ENCODE peak calls at places on chromosomes 3 and 15, in nine cellular contexts. One of them, this sample, is unnamed.
A peak's percentile ranks its signal among the peaks of the same experiment; 100 is the strongest.

GRCh38 chr15:96629501-96629900 is 299.0 kb downstream of the NR2F2 start:
- DNase-seq in amniotic stem cell: no peak
- DNase-seq in hepatocyte: no peak
- DNase-seq in nucleus accumbens: no peak
- DNase-seq in activated CD4-positive, alpha-beta T cell treated with anti-CD3 and anti-CD28 coated beads, Interleukin-2, amount 50 U/mL, for 24 hours: no peak
- DNase-seq in H4: no peak
- DNase-seq in activated T-helper 1 cell treated with Interleukin-2 at 50 U/mL for 16 hours: no peak
- DNase-seq in EL: peak; percentile 12
- DNase-seq in stimulated activated CD8-positive, alpha-beta memory T cell treated with anti-CD3 and anti-CD28 coated beads, Interleukin-15, amount 100 ng/mL, for 4 hours: no peak
- DNase-seq in this sample: no peak

GRCh38 chr15:30922469-30923311 is 19.0 kb downstream of the FAN1 start:
- DNase-seq in activated T-helper 1 cell treated with Interleukin-2 at 50 U/mL for 16 hours: no peak
- DNase-seq in amniotic stem cell: peak; percentile 53
- DNase-seq in activated CD4-positive, alpha-beta T cell treated with anti-CD3 and anti-CD28 coated beads, Interleukin-2, amount 50 U/mL, for 24 hours: no peak
- DNase-seq in stimulated activated CD8-positive, alpha-beta memory T cell treated with anti-CD3 and anti-CD28 coated beads, Interleukin-15, amount 100 ng/mL, for 4 hours: no peak
- DNase-seq in H4: no peak
- DNase-seq in EL: peak; percentile 53
- DNase-seq in nucleus accumbens: peak; percentile 86
- DNase-seq in hepatocyte: no peak
- DNase-seq in this sample: no peak

GRCh38 chr3:42090973-42091731 is at the start of gene TRAK1:
- DNase-seq in EL: peak; percentile 32
- DNase-seq in hepatocyte: peak; percentile 36
- DNase-seq in activated CD4-positive, alpha-beta T cell treated with anti-CD3 and anti-CD28 coated beads, Interleukin-2, amount 50 U/mL, for 24 hours: no peak
- DNase-seq in amniotic stem cell: no peak
- DNase-seq in nucleus accumbens: no peak
- DNase-seq in H4: peak; percentile 29
- DNase-seq in activated T-helper 1 cell treated with Interleukin-2 at 50 U/mL for 16 hours: no peak
- DNase-seq in stimulated activated CD8-positive, alpha-beta memory T cell treated with anti-CD3 and anti-CD28 coated beads, Interleukin-15, amount 100 ng/mL, for 4 hours: no peak
- DNase-seq in this sample: no peak

GRCh38 chr3:71258116-71258515 is 325.4 kb downstream of the FOXP1 start:
- DNase-seq in H4: peak; percentile 20
- DNase-seq in activated CD4-positive, alpha-beta T cell treated with anti-CD3 and anti-CD28 coated beads, Interleukin-2, amount 50 U/mL, for 24 hours: no peak
- DNase-seq in hepatocyte: peak; percentile 53
- DNase-seq in stimulated activated CD8-positive, alpha-beta memory T cell treated with anti-CD3 and anti-CD28 coated beads, Interleukin-15, amount 100 ng/mL, for 4 hours: no peak
- DNase-seq in activated T-helper 1 cell treated with Interleukin-2 at 50 U/mL for 16 hours: no peak
- DNase-seq in nucleus accumbens: peak; percentile 33
- DNase-seq in amniotic stem cell: peak; percentile 34
- DNase-seq in EL: peak; percentile 59
- DNase-seq in this sample: peak; percentile 47

GRCh38 chr3:34140606-34141005 is 342.2 kb downstream of the PDCD6IP start:
- DNase-seq in H4: no peak
- DNase-seq in EL: no peak
- DNase-seq in nucleus accumbens: no peak
- DNase-seq in activated T-helper 1 cell treated with Interleukin-2 at 50 U/mL for 16 hours: no peak
- DNase-seq in hepatocyte: no peak
- DNase-seq in amniotic stem cell: no peak
- DNase-seq in activated CD4-positive, alpha-beta T cell treated with anti-CD3 and anti-CD28 coated beads, Interleukin-2, amount 50 U/mL, for 24 hours: no peak
- DNase-seq in stimulated activated CD8-positive, alpha-beta memory T cell treated with anti-CD3 and anti-CD28 coated beads, Interleukin-15, amount 100 ng/mL, for 4 hours: no peak
- DNase-seq in this sample: no peak

GRCh38 chr3:169694117-169694516 is 30.6 kb upstream of the MECOM start:
- DNase-seq in H4: no peak
- DNase-seq in stimulated activated CD8-positive, alpha-beta memory T cell treated with anti-CD3 and anti-CD28 coated beads, Interleukin-15, amount 100 ng/mL, for 4 hours: no peak
- DNase-seq in activated CD4-positive, alpha-beta T cell treated with anti-CD3 and anti-CD28 coated beads, Interleukin-2, amount 50 U/mL, for 24 hours: no peak
- DNase-seq in activated T-helper 1 cell treated with Interleukin-2 at 50 U/mL for 16 hours: no peak
- DNase-seq in EL: no peak
- DNase-seq in nucleus accumbens: no peak
- DNase-seq in amniotic stem cell: no peak
- DNase-seq in hepatocyte: no peak
- DNase-seq in this sample: no peak

GRCh38 chr3:52292247-52293065 is 4.8 kb downstream of the GLYCTK start:
- DNase-seq in H4: no peak
- DNase-seq in nucleus accumbens: no peak
- DNase-seq in hepatocyte: no peak
- DNase-seq in stimulated activated CD8-positive, alpha-beta memory T cell treated with anti-CD3 and anti-CD28 coated beads, Interleukin-15, amount 100 ng/mL, for 4 hours: no peak
- DNase-seq in activated CD4-positive, alpha-beta T cell treated with anti-CD3 and anti-CD28 coated beads, Interleukin-2, amount 50 U/mL, for 24 hours: no peak
- DNase-seq in activated T-helper 1 cell treated with Interleukin-2 at 50 U/mL for 16 hours: no peak
- DNase-seq in EL: no peak
- DNase-seq in amniotic stem cell: no peak
- DNase-seq in this sample: no peak

GRCh38 chr3:71185733-71186455 is 397.6 kb downstream of the FOXP1 start:
- DNase-seq in H4: no peak
- DNase-seq in EL: peak; percentile 66
- DNase-seq in nucleus accumbens: no peak
- DNase-seq in amniotic stem cell: no peak
- DNase-seq in stimulated activated CD8-positive, alpha-beta memory T cell treated with anti-CD3 and anti-CD28 coated beads, Interleukin-15, amount 100 ng/mL, for 4 hours: no peak
- DNase-seq in hepatocyte: peak; percentile 31
- DNase-seq in activated CD4-positive, alpha-beta T cell treated with anti-CD3 and anti-CD28 coated beads, Interleukin-2, amount 50 U/mL, for 24 hours: peak; percentile 47
- DNase-seq in activated T-helper 1 cell treated with Interleukin-2 at 50 U/mL for 16 hours: no peak
- DNase-seq in this sample: peak; percentile 83

GRCh38 chr15:34737379-34737928 is 17.3 kb downstream of the GJD2 start:
- DNase-seq in amniotic stem cell: no peak
- DNase-seq in hepatocyte: no peak
- DNase-seq in activated CD4-positive, alpha-beta T cell treated with anti-CD3 and anti-CD28 coated beads, Interleukin-2, amount 50 U/mL, for 24 hours: no peak
- DNase-seq in nucleus accumbens: no peak
- DNase-seq in H4: no peak
- DNase-seq in stimulated activated CD8-positive, alpha-beta memory T cell treated with anti-CD3 and anti-CD28 coated beads, Interleukin-15, amount 100 ng/mL, for 4 hours: no peak
- DNase-seq in EL: peak; percentile 29
- DNase-seq in activated T-helper 1 cell treated with Interleukin-2 at 50 U/mL for 16 hours: no peak
- DNase-seq in this sample: no peak

GRCh38 chr15:99993262-99993661 is 260.0 kb upstream of the LYSMD4 start:
- DNase-seq in H4: no peak
- DNase-seq in amniotic stem cell: no peak
- DNase-seq in activated T-helper 1 cell treated with Interleukin-2 at 50 U/mL for 16 hours: no peak
- DNase-seq in activated CD4-positive, alpha-beta T cell treated with anti-CD3 and anti-CD28 coated beads, Interleukin-2, amount 50 U/mL, for 24 hours: no peak
- DNase-seq in EL: no peak
- DNase-seq in stimulated activated CD8-positive, alpha-beta memory T cell treated with anti-CD3 and anti-CD28 coated beads, Interleukin-15, amount 100 ng/mL, for 4 hours: no peak
- DNase-seq in nucleus accumbens: no peak
- DNase-seq in hepatocyte: no peak
- DNase-seq in this sample: no peak

GRCh38 chr3:194537732-194538247 is 51.0 kb upstream of the ATP13A3 start:
- DNase-seq in amniotic stem cell: no peak
- DNase-seq in EL: peak; percentile 96
- DNase-seq in nucleus accumbens: no peak
- DNase-seq in hepatocyte: no peak
- DNase-seq in H4: peak; percentile 76
- DNase-seq in activated T-helper 1 cell treated with Interleukin-2 at 50 U/mL for 16 hours: no peak
- DNase-seq in stimulated activated CD8-positive, alpha-beta memory T cell treated with anti-CD3 and anti-CD28 coated beads, Interleukin-15, amount 100 ng/mL, for 4 hours: no peak
- DNase-seq in activated CD4-positive, alpha-beta T cell treated with anti-CD3 and anti-CD28 coated beads, Interleukin-2, amount 50 U/mL, for 24 hours: no peak
- DNase-seq in this sample: peak; percentile 29

GRCh38 chr15:39835550-39835949 is 52.9 kb upstream of the FSIP1 start:
- DNase-seq in activated T-helper 1 cell treated with Interleukin-2 at 50 U/mL for 16 hours: no peak
- DNase-seq in nucleus accumbens: no peak
- DNase-seq in EL: no peak
- DNase-seq in stimulated activated CD8-positive, alpha-beta memory T cell treated with anti-CD3 and anti-CD28 coated beads, Interleukin-15, amount 100 ng/mL, for 4 hours: no peak
- DNase-seq in hepatocyte: no peak
- DNase-seq in activated CD4-positive, alpha-beta T cell treated with anti-CD3 and anti-CD28 coated beads, Interleukin-2, amount 50 U/mL, for 24 hours: no peak
- DNase-seq in H4: no peak
- DNase-seq in amniotic stem cell: no peak
- DNase-seq in this sample: no peak

GRCh38 chr15:69035205-69035917 is 20.9 kb downstream of the NOX5 start:
- DNase-seq in hepatocyte: peak; percentile 43
- DNase-seq in EL: no peak
- DNase-seq in H4: no peak
- DNase-seq in activated T-helper 1 cell treated with Interleukin-2 at 50 U/mL for 16 hours: no peak
- DNase-seq in activated CD4-positive, alpha-beta T cell treated with anti-CD3 and anti-CD28 coated beads, Interleukin-2, amount 50 U/mL, for 24 hours: no peak
- DNase-seq in nucleus accumbens: no peak
- DNase-seq in stimulated activated CD8-positive, alpha-beta memory T cell treated with anti-CD3 and anti-CD28 coated beads, Interleukin-15, amount 100 ng/mL, for 4 hours: no peak
- DNase-seq in amniotic stem cell: no peak
- DNase-seq in this sample: peak; percentile 60

GRCh38 chr3:197154-197855 is 742 bp downstream of the CHL1 start:
- DNase-seq in activated T-helper 1 cell treated with Interleukin-2 at 50 U/mL for 16 hours: no peak
- DNase-seq in EL: no peak
- DNase-seq in nucleus accumbens: no peak
- DNase-seq in hepatocyte: peak; percentile 19
- DNase-seq in amniotic stem cell: no peak
- DNase-seq in stimulated activated CD8-positive, alpha-beta memory T cell treated with anti-CD3 and anti-CD28 coated beads, Interleukin-15, amount 100 ng/mL, for 4 hours: no peak
- DNase-seq in H4: no peak
- DNase-seq in activated CD4-positive, alpha-beta T cell treated with anti-CD3 and anti-CD28 coated beads, Interleukin-2, amount 50 U/mL, for 24 hours: no peak
- DNase-seq in this sample: no peak

GRCh38 chr15:51833782-51834181 is 4.3 kb downstream of the TMOD3 start:
- DNase-seq in stimulated activated CD8-positive, alpha-beta memory T cell treated with anti-CD3 and anti-CD28 coated beads, Interleukin-15, amount 100 ng/mL, for 4 hours: no peak
- DNase-seq in amniotic stem cell: no peak
- DNase-seq in hepatocyte: no peak
- DNase-seq in nucleus accumbens: no peak
- DNase-seq in activated T-helper 1 cell treated with Interleukin-2 at 50 U/mL for 16 hours: no peak
- DNase-seq in EL: no peak
- DNase-seq in activated CD4-positive, alpha-beta T cell treated with anti-CD3 and anti-CD28 coated beads, Interleukin-2, amount 50 U/mL, for 24 hours: no peak
- DNase-seq in H4: no peak
- DNase-seq in this sample: no peak

GRCh38 chr3:130829575-130829947 is 64.3 kb upstream of the ATP2C1 start:
- DNase-seq in activated T-helper 1 cell treated with Interleukin-2 at 50 U/mL for 16 hours: no peak
- DNase-seq in activated CD4-positive, alpha-beta T cell treated with anti-CD3 and anti-CD28 coated beads, Interleukin-2, amount 50 U/mL, for 24 hours: no peak
- DNase-seq in H4: no peak
- DNase-seq in EL: no peak
- DNase-seq in nucleus accumbens: no peak
- DNase-seq in hepatocyte: no peak
- DNase-seq in stimulated activated CD8-positive, alpha-beta memory T cell treated with anti-CD3 and anti-CD28 coated beads, Interleukin-15, amount 100 ng/mL, for 4 hours: no peak
- DNase-seq in amniotic stem cell: no peak
- DNase-seq in this sample: no peak

GRCh38 chr3:150699068-150699635 is 4.6 kb downstream of the ERICH6 start:
- DNase-seq in activated CD4-positive, alpha-beta T cell treated with anti-CD3 and anti-CD28 coated beads, Interleukin-2, amount 50 U/mL, for 24 hours: no peak
- DNase-seq in hepatocyte: no peak
- DNase-seq in amniotic stem cell: no peak
- DNase-seq in activated T-helper 1 cell treated with Interleukin-2 at 50 U/mL for 16 hours: no peak
- DNase-seq in nucleus accumbens: no peak
- DNase-seq in EL: peak; percentile 58
- DNase-seq in H4: peak; percentile 41
- DNase-seq in stimulated activated CD8-positive, alpha-beta memory T cell treated with anti-CD3 and anti-CD28 coated beads, Interleukin-15, amount 100 ng/mL, for 4 hours: no peak
- DNase-seq in this sample: peak; percentile 30

GRCh38 chr3:185337231-185337816 is 25.6 kb upstream of the MAP3K13 start:
- DNase-seq in activated T-helper 1 cell treated with Interleukin-2 at 50 U/mL for 16 hours: no peak
- DNase-seq in stimulated activated CD8-positive, alpha-beta memory T cell treated with anti-CD3 and anti-CD28 coated beads, Interleukin-15, amount 100 ng/mL, for 4 hours: no peak
- DNase-seq in activated CD4-positive, alpha-beta T cell treated with anti-CD3 and anti-CD28 coated beads, Interleukin-2, amount 50 U/mL, for 24 hours: no peak
- DNase-seq in nucleus accumbens: no peak
- DNase-seq in amniotic stem cell: no peak
- DNase-seq in hepatocyte: no peak
- DNase-seq in H4: no peak
- DNase-seq in EL: no peak
- DNase-seq in this sample: no peak

GRCh38 chr3:6105187-6105586 is 755.7 kb upstream of the GRM7 start:
- DNase-seq in hepatocyte: no peak
- DNase-seq in nucleus accumbens: no peak
- DNase-seq in EL: no peak
- DNase-seq in activated T-helper 1 cell treated with Interleukin-2 at 50 U/mL for 16 hours: no peak
- DNase-seq in stimulated activated CD8-positive, alpha-beta memory T cell treated with anti-CD3 and anti-CD28 coated beads, Interleukin-15, amount 100 ng/mL, for 4 hours: no peak
- DNase-seq in amniotic stem cell: no peak
- DNase-seq in H4: no peak
- DNase-seq in activated CD4-positive, alpha-beta T cell treated with anti-CD3 and anti-CD28 coated beads, Interleukin-2, amount 50 U/mL, for 24 hours: no peak
- DNase-seq in this sample: no peak

GRCh38 chr3:145639207-145639606 is 521.8 kb downstream of the PLOD2 start:
- DNase-seq in hepatocyte: no peak
- DNase-seq in nucleus accumbens: no peak
- DNase-seq in activated CD4-positive, alpha-beta T cell treated with anti-CD3 and anti-CD28 coated beads, Interleukin-2, amount 50 U/mL, for 24 hours: no peak
- DNase-seq in stimulated activated CD8-positive, alpha-beta memory T cell treated with anti-CD3 and anti-CD28 coated beads, Interleukin-15, amount 100 ng/mL, for 4 hours: no peak
- DNase-seq in H4: no peak
- DNase-seq in EL: no peak
- DNase-seq in amniotic stem cell: no peak
- DNase-seq in activated T-helper 1 cell treated with Interleukin-2 at 50 U/mL for 16 hours: no peak
- DNase-seq in this sample: no peak

GRCh38 chr3:55202320-55202719 is 274.5 kb upstream of the LRTM1 start:
- DNase-seq in amniotic stem cell: peak; percentile 48
- DNase-seq in H4: peak; percentile 35
- DNase-seq in stimulated activated CD8-positive, alpha-beta memory T cell treated with anti-CD3 and anti-CD28 coated beads, Interleukin-15, amount 100 ng/mL, for 4 hours: no peak
- DNase-seq in activated T-helper 1 cell treated with Interleukin-2 at 50 U/mL for 16 hours: no peak
- DNase-seq in EL: peak; percentile 84
- DNase-seq in nucleus accumbens: no peak
- DNase-seq in activated CD4-positive, alpha-beta T cell treated with anti-CD3 and anti-CD28 coated beads, Interleukin-2, amount 50 U/mL, for 24 hours: no peak
- DNase-seq in hepatocyte: no peak
- DNase-seq in this sample: no peak

GRCh38 chr15:92681141-92681622 is 25.6 kb upstream of the FAM174B start:
- DNase-seq in EL: peak; percentile 20
- DNase-seq in amniotic stem cell: peak; percentile 10
- DNase-seq in nucleus accumbens: no peak
- DNase-seq in activated CD4-positive, alpha-beta T cell treated with anti-CD3 and anti-CD28 coated beads, Interleukin-2, amount 50 U/mL, for 24 hours: no peak
- DNase-seq in activated T-helper 1 cell treated with Interleukin-2 at 50 U/mL for 16 hours: no peak
- DNase-seq in hepatocyte: peak; percentile 73
- DNase-seq in stimulated activated CD8-positive, alpha-beta memory T cell treated with anti-CD3 and anti-CD28 coated beads, Interleukin-15, amount 100 ng/mL, for 4 hours: no peak
- DNase-seq in H4: peak; percentile 48
- DNase-seq in this sample: no peak

GRCh38 chr3:197227780-197228574 is 70.4 kb downstream of the DLG1 start:
- DNase-seq in amniotic stem cell: no peak
- DNase-seq in nucleus accumbens: no peak
- DNase-seq in stimulated activated CD8-positive, alpha-beta memory T cell treated with anti-CD3 and anti-CD28 coated beads, Interleukin-15, amount 100 ng/mL, for 4 hours: no peak
- DNase-seq in activated CD4-positive, alpha-beta T cell treated with anti-CD3 and anti-CD28 coated beads, Interleukin-2, amount 50 U/mL, for 24 hours: no peak
- DNase-seq in EL: no peak
- DNase-seq in hepatocyte: no peak
- DNase-seq in activated T-helper 1 cell treated with Interleukin-2 at 50 U/mL for 16 hours: no peak
- DNase-seq in H4: no peak
- DNase-seq in this sample: no peak

GRCh38 chr15:34460451-34460850 is 22.8 kb upstream of the GOLGA8A start:
- DNase-seq in nucleus accumbens: no peak
- DNase-seq in hepatocyte: no peak
- DNase-seq in activated CD4-positive, alpha-beta T cell treated with anti-CD3 and anti-CD28 coated beads, Interleukin-2, amount 50 U/mL, for 24 hours: no peak
- DNase-seq in stimulated activated CD8-positive, alpha-beta memory T cell treated with anti-CD3 and anti-CD28 coated beads, Interleukin-15, amount 100 ng/mL, for 4 hours: no peak
- DNase-seq in activated T-helper 1 cell treated with Interleukin-2 at 50 U/mL for 16 hours: no peak
- DNase-seq in H4: no peak
- DNase-seq in amniotic stem cell: no peak
- DNase-seq in EL: no peak
- DNase-seq in this sample: no peak

GRCh38 chr15:66863382-66864085 is 161.5 kb downstream of the SMAD6 start:
- DNase-seq in amniotic stem cell: no peak
- DNase-seq in EL: no peak
- DNase-seq in hepatocyte: no peak
- DNase-seq in activated T-helper 1 cell treated with Interleukin-2 at 50 U/mL for 16 hours: no peak
- DNase-seq in stimulated activated CD8-positive, alpha-beta memory T cell treated with anti-CD3 and anti-CD28 coated beads, Interleukin-15, amount 100 ng/mL, for 4 hours: no peak
- DNase-seq in nucleus accumbens: no peak
- DNase-seq in activated CD4-positive, alpha-beta T cell treated with anti-CD3 and anti-CD28 coated beads, Interleukin-2, amount 50 U/mL, for 24 hours: no peak
- DNase-seq in H4: no peak
- DNase-seq in this sample: no peak

GRCh38 chr3:19934098-19934566 is at the start of gene EFHB:
- DNase-seq in hepatocyte: peak; percentile 81
- DNase-seq in activated CD4-positive, alpha-beta T cell treated with anti-CD3 and anti-CD28 coated beads, Interleukin-2, amount 50 U/mL, for 24 hours: no peak
- DNase-seq in activated T-helper 1 cell treated with Interleukin-2 at 50 U/mL for 16 hours: no peak
- DNase-seq in EL: peak; percentile 25
- DNase-seq in amniotic stem cell: no peak
- DNase-seq in H4: no peak
- DNase-seq in nucleus accumbens: no peak
- DNase-seq in stimulated activated CD8-positive, alpha-beta memory T cell treated with anti-CD3 and anti-CD28 coated beads, Interleukin-15, amount 100 ng/mL, for 4 hours: no peak
- DNase-seq in this sample: peak; percentile 70

GRCh38 chr15:70158309-70158995 is 60.7 kb upstream of the TLE3 start:
- DNase-seq in EL: no peak
- DNase-seq in hepatocyte: no peak
- DNase-seq in activated T-helper 1 cell treated with Interleukin-2 at 50 U/mL for 16 hours: no peak
- DNase-seq in H4: no peak
- DNase-seq in stimulated activated CD8-positive, alpha-beta memory T cell treated with anti-CD3 and anti-CD28 coated beads, Interleukin-15, amount 100 ng/mL, for 4 hours: no peak
- DNase-seq in nucleus accumbens: no peak
- DNase-seq in amniotic stem cell: no peak
- DNase-seq in activated CD4-positive, alpha-beta T cell treated with anti-CD3 and anti-CD28 coated beads, Interleukin-2, amount 50 U/mL, for 24 hours: no peak
- DNase-seq in this sample: no peak

GRCh38 chr3:10753964-10754363 is 62.1 kb upstream of the SLC6A11 start:
- DNase-seq in activated T-helper 1 cell treated with Interleukin-2 at 50 U/mL for 16 hours: no peak
- DNase-seq in stimulated activated CD8-positive, alpha-beta memory T cell treated with anti-CD3 and anti-CD28 coated beads, Interleukin-15, amount 100 ng/mL, for 4 hours: no peak
- DNase-seq in EL: peak; percentile 26
- DNase-seq in amniotic stem cell: no peak
- DNase-seq in hepatocyte: peak; percentile 84
- DNase-seq in H4: no peak
- DNase-seq in nucleus accumbens: no peak
- DNase-seq in activated CD4-positive, alpha-beta T cell treated with anti-CD3 and anti-CD28 coated beads, Interleukin-2, amount 50 U/mL, for 24 hours: no peak
- DNase-seq in this sample: no peak

GRCh38 chr3:94440767-94441493 is 378.1 kb downstream of the NSUN3 start:
- DNase-seq in nucleus accumbens: no peak
- DNase-seq in H4: peak; percentile 12
- DNase-seq in activated T-helper 1 cell treated with Interleukin-2 at 50 U/mL for 16 hours: no peak
- DNase-seq in amniotic stem cell: peak; percentile 49
- DNase-seq in activated CD4-positive, alpha-beta T cell treated with anti-CD3 and anti-CD28 coated beads, Interleukin-2, amount 50 U/mL, for 24 hours: no peak
- DNase-seq in hepatocyte: peak; percentile 30
- DNase-seq in EL: peak; percentile 83
- DNase-seq in stimulated activated CD8-positive, alpha-beta memory T cell treated with anti-CD3 and anti-CD28 coated beads, Interleukin-15, amount 100 ng/mL, for 4 hours: no peak
- DNase-seq in this sample: no peak

GRCh38 chr3:122665226-122665786 is 15.3 kb upstream of the PARP14 start:
- DNase-seq in stimulated activated CD8-positive, alpha-beta memory T cell treated with anti-CD3 and anti-CD28 coated beads, Interleukin-15, amount 100 ng/mL, for 4 hours: no peak
- DNase-seq in H4: no peak
- DNase-seq in EL: no peak
- DNase-seq in hepatocyte: no peak
- DNase-seq in amniotic stem cell: no peak
- DNase-seq in activated T-helper 1 cell treated with Interleukin-2 at 50 U/mL for 16 hours: no peak
- DNase-seq in nucleus accumbens: no peak
- DNase-seq in activated CD4-positive, alpha-beta T cell treated with anti-CD3 and anti-CD28 coated beads, Interleukin-2, amount 50 U/mL, for 24 hours: no peak
- DNase-seq in this sample: no peak

GRCh38 chr3:129936757-129937156 is 37.8 kb upstream of the TRH start:
- DNase-seq in nucleus accumbens: no peak
- DNase-seq in hepatocyte: no peak
- DNase-seq in H4: peak; percentile 81
- DNase-seq in EL: peak; percentile 64
- DNase-seq in activated T-helper 1 cell treated with Interleukin-2 at 50 U/mL for 16 hours: no peak
- DNase-seq in activated CD4-positive, alpha-beta T cell treated with anti-CD3 and anti-CD28 coated beads, Interleukin-2, amount 50 U/mL, for 24 hours: peak; percentile 7
- DNase-seq in amniotic stem cell: no peak
- DNase-seq in stimulated activated CD8-positive, alpha-beta memory T cell treated with anti-CD3 and anti-CD28 coated beads, Interleukin-15, amount 100 ng/mL, for 4 hours: no peak
- DNase-seq in this sample: peak; percentile 86

This sample was measured in small intestine.